ENCODE peak calls at places on chromosomes 3 and 15, in four cellular contexts. F is HepG2, W is K562, G is GM12878. H is an unnamed sample.

GRCh38 chr3:12681586-12682371 is 17.9 kb upstream of the RAF1 start:
- DNase-seq in F (no peak), W (no peak), G (no peak), H (no peak)

GRCh38 chr3:126961191-126961790 is 21.6 kb upstream of the PLXNA1 start:
- DNase-seq in F (no peak), W (peak; percentile 36), G (no peak), H (no peak)

GRCh38 chr3:67648701-67649100 is 5.7 kb downstream of the SUCLG2 start:
- DNase-seq in F (no peak), W (no peak), G (no peak), H (no peak)

GRCh38 chr3:27535809-27536392 is 51.7 kb upstream of the SLC4A7 start:
- DNase-seq in F (no peak), W (no peak), G (no peak), H (no peak)

GRCh38 chr15:82312611-82313349 is 36.5 kb downstream of the GOLGA6L10 start:
- DNase-seq in F (no peak), W (no peak), G (no peak), H (peak; percentile 38)

GRCh38 chr15:65476942-65477341 is 40.5 kb downstream of the DPP8 start:
- DNase-seq in F (no peak), W (no peak), G (no peak), H (no peak)

GRCh38 chr15:43204016-43204901 is 16.6 kb downstream of the EPB42 start:
- DNase-seq in F (peak; percentile 53), W (peak; percentile 68), G (no peak), H (peak; percentile 67)

GRCh38 chr15:56272474-56272873 is 28.8 kb upstream of the RFX7 start:
- DNase-seq in F (no peak), W (no peak), G (no peak), H (no peak)

GRCh38 chr3:128727996-128728395 is 2.0 kb downstream of the RAB7A start:
- DNase-seq in F (no peak), W (no peak), G (no peak), H (no peak)

GRCh38 chr3:194274424-194275085 is 76.6 kb downstream of the CPN2 start:
- DNase-seq in F (no peak), W (no peak), G (no peak), H (no peak)

GRCh38 chr3:133440652-133441051 is 40.8 kb downstream of the BFSP2 start:
- DNase-seq in F (no peak), W (no peak), G (no peak), H (no peak)

GRCh38 chr3:149120051-149120972 is 9.1 kb upstream of the HPS3 start:
- DNase-seq in F (peak; percentile 62), W (peak; percentile 68), G (peak; percentile 45), H (no peak)

GRCh38 chr3:120753831-120754230 is 11.3 kb downstream of the GTF2E1 start:
- DNase-seq in F (no peak), W (no peak), G (no peak), H (no peak)

GRCh38 chr3:111737712-111738097 is 121.4 kb upstream of the PHLDB2 start:
- DNase-seq in F (peak; percentile 52), W (no peak), G (no peak), H (no peak)

GRCh38 chr3:106813742-106814141 is 563.5 kb upstream of the CCDC54 start:
- DNase-seq in F (no peak), W (no peak), G (no peak), H (no peak)

GRCh38 chr15:99967841-99968371 is 234.7 kb upstream of the LYSMD4 start:
- DNase-seq in F (no peak), W (no peak), G (no peak), H (no peak)

GRCh38 chr3:135148431-135148830 is 353.4 kb downstream of the EPHB1 start:
- DNase-seq in F (no peak), W (no peak), G (no peak), H (no peak)
- TF ChIP-seq CBX5 in F (no peak), W (no peak), G (no peak), H (no peak)

GRCh38 chr3:16188071-16188470 is 13.6 kb downstream of the GALNT15 start:
- DNase-seq in F (no peak), W (no peak), G (no peak), H (no peak)

GRCh38 chr3:16187213-16187790 is 12.8 kb downstream of the GALNT15 start:
- DNase-seq in F (no peak), W (no peak), G (no peak), H (no peak)

GRCh38 chr3:16183601-16184270 is 9.3 kb downstream of the GALNT15 start:
- DNase-seq in F (no peak), W (no peak), G (no peak), H (no peak)

GRCh38 chr3:16186565-16186964 is 12.1 kb downstream of the GALNT15 start:
- DNase-seq in F (no peak), W (no peak), G (no peak), H (no peak)

GRCh38 chr3:16186081-16186480 is 11.6 kb downstream of the GALNT15 start:
- DNase-seq in F (no peak), W (no peak), G (no peak), H (no peak)
- TF ChIP-seq CBX5 in F (no peak), W (no peak), G (no peak), H (no peak)

GRCh38 chr3:156644958-156645357 is 29.4 kb upstream of the TIPARP start:
- DNase-seq in F (no peak), W (no peak), G (no peak), H (no peak)

GRCh38 chr3:156646958-156647357 is 27.4 kb upstream of the TIPARP start:
- DNase-seq in F (no peak), W (no peak), G (no peak), H (no peak)

GRCh38 chr3:156641261-156641975 is 33.0 kb upstream of the TIPARP start:
- DNase-seq in F (no peak), W (no peak), G (no peak), H (no peak)

GRCh38 chr3:156642750-156643728 is 31.4 kb upstream of the TIPARP start:
- DNase-seq in F (no peak), W (no peak), G (no peak), H (no peak)

DNA sequence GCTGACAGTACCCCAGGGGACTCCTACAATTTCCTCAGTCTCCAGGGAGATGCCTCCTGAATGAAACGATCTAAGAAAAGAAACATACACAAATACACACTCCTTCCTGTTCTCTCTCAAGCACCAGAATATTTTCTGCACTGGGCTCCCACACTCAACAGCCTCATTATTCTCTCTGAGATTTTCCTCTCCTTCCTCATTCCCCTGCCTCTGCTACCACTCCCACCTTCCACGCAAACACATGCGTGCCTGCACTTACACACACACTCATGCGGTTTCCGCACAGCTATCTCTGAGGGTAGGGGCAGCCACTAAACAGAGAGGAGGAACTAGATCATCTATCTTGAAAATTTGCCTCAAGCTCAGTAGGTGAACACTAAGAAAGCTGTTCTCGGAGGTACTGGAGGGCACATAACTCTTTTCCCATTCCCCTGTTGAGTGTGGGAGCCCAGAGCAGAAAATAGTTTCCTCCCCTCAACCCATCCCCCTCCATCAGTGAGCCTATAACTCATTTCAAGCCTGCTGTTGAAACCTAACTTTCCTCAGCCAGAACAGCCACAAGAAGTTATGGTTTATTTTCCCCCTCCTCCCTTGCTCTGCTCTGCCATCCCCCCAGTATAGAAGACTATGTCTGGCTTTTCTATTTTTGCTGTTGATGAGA is 30.5 kb upstream of the TIPARP start:
- DNase-seq in F (no peak), W (peak; percentile 69), G (peak; percentile 76), H (no peak)
- TF ChIP-seq CBX5 in F (no peak), W (no peak), G (peak; percentile 27), H (no peak)

DNA sequence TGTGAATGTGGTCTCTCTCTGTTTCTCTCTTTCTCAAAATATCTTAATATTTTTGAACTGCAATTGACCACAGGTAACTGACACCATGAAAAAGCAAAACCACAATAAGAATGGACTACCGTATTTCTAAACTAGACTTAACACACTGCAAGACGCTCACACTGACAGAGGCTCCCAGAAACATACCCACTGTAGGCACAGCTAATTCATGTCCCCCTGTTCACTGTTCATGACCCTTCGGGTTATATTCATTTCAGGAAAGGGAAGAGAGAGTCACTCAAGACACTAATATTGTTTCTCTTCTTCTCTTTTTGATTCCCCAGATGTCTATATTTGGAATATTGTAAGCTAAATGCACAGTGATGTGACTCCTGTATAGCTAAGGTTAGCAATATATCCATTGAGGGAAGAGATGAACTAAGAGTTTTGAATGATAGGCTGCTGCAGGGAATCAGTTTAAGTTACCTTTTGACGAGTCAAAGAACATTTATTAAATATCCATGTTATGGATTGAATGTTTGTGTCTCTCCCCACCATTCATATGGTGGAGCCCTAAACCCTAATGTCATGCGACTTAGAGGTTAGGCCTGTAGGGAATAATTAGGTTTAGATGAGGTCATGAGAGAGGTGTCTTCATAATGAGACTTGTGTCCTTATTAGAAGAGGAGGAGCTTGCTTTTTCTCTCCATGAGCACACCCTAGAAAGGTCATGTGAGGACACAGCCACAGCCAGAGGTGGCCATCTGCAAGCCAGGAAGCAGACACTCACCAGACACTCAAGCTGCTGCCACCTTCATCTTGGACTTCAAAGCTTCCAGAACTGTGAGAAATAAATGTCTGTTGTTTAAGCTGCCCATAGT is 216.6 kb upstream of the GRM7 start:
- DNase-seq in F (no peak), W (peak; percentile 21), G (peak; percentile 25), H (no peak)
- TF ChIP-seq CBX5 in F (no peak), W (no peak), G (peak; percentile 48), H (no peak)